ENCODE peak calls at places on chromosomes 3 and 15, in four cellular contexts. D, B, Y and L are unnamed samples.

GRCh38 chr3:52779011-52779410 is 1.6 kb downstream of the ITIH1 start:
- DNase-seq in D (no peak), Y (no peak), B (no peak), L (no peak)

GRCh38 chr3:81513591-81513990 is 247.9 kb downstream of the GBE1 start:
- DNase-seq in D (no peak), B (no peak), Y (no peak), L (no peak)

GRCh38 chr15:69156726-69157381 is 3.6 kb upstream of the GLCE start:
- DNase-seq in D (no peak), Y (no peak), B (no peak), L (no peak)

GRCh38 chr3:112327371-112327951 is 5.5 kb upstream of the CD200 start:
- DNase-seq in Y (peak; percentile 63), D (peak; percentile 26), B (no peak), L (peak; percentile 64)

GRCh38 chr3:191331443-191331842 is 1.1 kb upstream of the UTS2B start:
- DNase-seq in Y (peak; percentile 38), D (no peak), B (no peak), L (peak; percentile 56)

GRCh38 chr15:59539799-59540198 is 71.8 kb upstream of the GCNT3 start:
- DNase-seq in D (no peak), Y (no peak), B (no peak), L (peak; percentile 24)

GRCh38 chr15:53416219-53416940 is 343.1 kb downstream of the WDR72 start:
- DNase-seq in D (no peak), B (no peak), Y (no peak), L (no peak)

GRCh38 chr15:88484781-88485246 is 17.3 kb downstream of the MRPS11 start:
- DNase-seq in B (no peak), Y (peak; percentile 81), D (peak; percentile 47), L (peak; percentile 52)

GRCh38 chr3:11459147-11459837 is 184.4 kb downstream of the VGLL4 start:
- DNase-seq in B (no peak), Y (peak; percentile 37), D (peak; percentile 25), L (peak; percentile 63)

GRCh38 chr3:43455233-43455632 is 166.6 kb downstream of the ANO10 start:
- DNase-seq in D (peak; percentile 72), Y (peak; percentile 48), B (no peak), L (peak; percentile 76)

GRCh38 chr3:71495708-71496472 is 87.6 kb downstream of the FOXP1 start:
- DNase-seq in D (peak; percentile 77), B (no peak), Y (peak; percentile 87), L (peak; percentile 95)

GRCh38 chr3:123186695-123187094 is 15.0 kb upstream of the SEC22A start:
- DNase-seq in Y (no peak), D (peak; percentile 6), B (no peak), L (peak; percentile 7)

GRCh38 chr15:49847937-49848823 is 227.3 kb downstream of the DTWD1 start:
- DNase-seq in D (peak; percentile 88), Y (peak; percentile 99), B (no peak), L (peak; percentile 100)

GRCh38 chr3:89108154-89108553 is 733 bp downstream of the EPHA3 start:
- DNase-seq in D (no peak), B (no peak), Y (no peak), L (no peak)
- H3K4me3 ChIP-seq in D (peak overlapping the region; percentile 35), B (no peak overlapping the region), Y (no peak overlapping the region), L (no peak overlapping the region)

DNA sequence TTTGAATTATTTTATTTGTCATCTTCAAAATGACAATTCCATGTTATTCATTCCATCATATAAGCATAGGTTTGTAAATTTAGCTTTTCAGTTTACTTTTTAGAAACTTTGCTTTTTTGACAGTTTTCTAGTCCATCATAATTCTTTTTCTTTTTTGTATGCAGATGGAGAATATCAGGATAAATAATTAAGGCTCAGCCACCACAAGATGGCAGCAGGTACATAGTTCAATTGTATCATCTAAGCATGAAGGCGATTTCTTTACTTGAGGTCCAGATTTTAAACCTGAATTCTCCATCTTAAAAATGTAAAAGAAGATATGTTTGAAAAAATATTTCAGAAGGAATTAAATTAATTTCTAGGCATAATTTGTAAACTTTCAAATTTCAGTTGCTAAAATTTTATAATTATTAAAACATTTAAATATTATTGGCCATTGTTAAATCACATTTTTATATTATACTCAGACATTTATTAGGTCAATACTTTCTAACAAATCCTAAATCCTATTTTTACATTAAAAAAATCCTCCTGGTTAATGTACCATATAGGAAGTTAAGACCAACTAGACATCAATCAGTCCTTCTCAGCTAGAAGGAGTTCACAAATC is 15.1 kb downstream of the PLSCR5 start:
- DNase-seq in Y (peak; percentile 54), B (no peak), D (peak; percentile 28), L (peak; percentile 68)
- TF ChIP-seq CTCF in Y (peak; percentile 69), B (peak; percentile 25), D (peak; percentile 49), L (peak; percentile 64)

GRCh38 chr15:54644796-54645195 is 551.9 kb downstream of the RSL24D1 start:
- DNase-seq in B (no peak), Y (no peak), D (no peak), L (no peak)
- H3K4me3 ChIP-seq in B (no peak overlapping the region), Y (no peak overlapping the region), D (no peak overlapping the region), L (no peak overlapping the region)

GRCh38 chr15:98568382-98569017 is 79.8 kb upstream of the IGF1R start:
- DNase-seq in D (peak; percentile 10), B (no peak), Y (no peak), L (peak; percentile 12)
- TF ChIP-seq CTCF in D (peak; percentile 38), B (no peak), Y (peak; percentile 49), L (peak; percentile 47)

DNA sequence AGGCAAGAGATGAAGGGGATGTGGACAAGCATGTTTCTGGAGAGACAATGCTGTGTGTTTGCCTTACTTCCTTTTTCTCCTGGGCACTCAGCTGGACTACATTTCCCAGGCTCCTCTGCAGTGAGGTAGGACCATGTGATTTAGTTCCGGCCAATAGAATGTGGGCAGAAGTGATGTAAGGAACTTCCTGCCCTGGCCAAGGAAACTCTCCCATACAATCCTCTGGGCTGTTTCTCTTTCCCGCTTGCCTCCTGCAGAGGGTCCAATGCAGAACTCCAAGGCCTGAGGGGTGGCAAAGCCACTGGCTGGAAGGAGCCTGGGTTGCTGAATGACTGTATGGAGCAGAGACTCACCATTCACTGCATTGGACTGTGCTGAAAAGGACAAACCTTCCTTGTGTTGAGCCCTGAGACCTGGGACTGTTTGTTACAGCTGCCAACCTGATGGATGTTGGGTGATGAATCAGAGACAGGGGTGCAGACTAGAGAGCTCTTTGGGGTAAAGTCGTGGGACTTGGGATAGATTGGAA is 82.7 kb upstream of the SLC6A6 start:
- DNase-seq in B (no peak), Y (peak; percentile 29), D (peak; percentile 27), L (peak; percentile 69)
- H3K4me3 ChIP-seq in B (no peak overlapping the region), Y (no peak overlapping the region), D (no peak overlapping the region), L (no peak overlapping the region)

GRCh38 chr15:91853968-91854943 is 748 bp downstream of the SLCO3A1 start:
- DNase-seq in D (peak; percentile 2), B (peak; percentile 73), Y (peak; percentile 17), L (peak; percentile 6)
- TF ChIP-seq CTCF in D (no peak), B (no peak), Y (no peak), L (no peak)